ENCODE peak calls at places on chromosomes 4 and X, in seven cellular contexts. Q is central memory CD4-positive, alpha-beta T cell; C is HEK293T; A is HT1080; T is activated T-cell treated with anti-CD3 and anti-CD28 coated beads for 1 hour; G is GM12865; L is D341Med. H is an unnamed sample.

GRCh38 chr4:139188648-139189416 is 11.8 kb upstream of the ELF2 start:
- DNase-seq in G (no peak), T (no peak), L (no peak), A (peak; percentile 24), C (no peak), Q (no peak), H (no peak)

GRCh38 chr4:33625762-33626161 is 2618.6 kb downstream of the ARAP2 start:
- DNase-seq in L (peak; percentile 39), Q (no peak), T (no peak), A (peak; percentile 11), C (no peak), G (no peak), H (no peak)

GRCh38 chr4:18227880-18228279 is 206.3 kb upstream of the LCORL start:
- DNase-seq in T (no peak), A (no peak), G (no peak), L (peak; percentile 59), Q (no peak), C (no peak), H (no peak)

GRCh38 chr4:122045533-122045932 is 93.7 kb upstream of the TRPC3 start:
- DNase-seq in L (peak; percentile 41), A (peak; percentile 96), C (peak; percentile 36), T (no peak), G (no peak), Q (no peak), H (no peak)

GRCh38 chr4:7111441-7111840 is 43.6 kb upstream of the GRPEL1 start:
- DNase-seq in G (no peak), C (no peak), A (no peak), L (no peak), T (no peak), Q (no peak), H (no peak)

GRCh38 chrX:87961471-87961870 is 443.9 kb downstream of the KLHL4 start:
- DNase-seq in T (no peak), C (no peak), Q (no peak), A (no peak), G (no peak), L (no peak), H (no peak)

GRCh38 chr4:185792384-185793146 is 19.4 kb downstream of the SORBS2 start:
- DNase-seq in L (no peak), G (no peak), T (no peak), A (peak; percentile 91), Q (no peak), C (no peak), H (no peak)

GRCh38 chr4:71607780-71608673 is 175.9 kb downstream of the GC start:
- DNase-seq in G (no peak), C (no peak), Q (no peak), T (no peak), A (peak; percentile 85), L (no peak), H (no peak)

GRCh38 chr4:133802741-133803140 is 398.8 kb downstream of the PABPC4L start:
- DNase-seq in L (no peak), T (no peak), G (no peak), Q (no peak), C (no peak), A (peak; percentile 42), H (no peak)

GRCh38 chr4:82248903-82249632 is 124.7 kb downstream of the HNRNPD start:
- DNase-seq in A (no peak), L (no peak), Q (no peak), C (no peak), G (no peak), T (no peak), H (peak; percentile 2)

GRCh38 chr4:5361968-5362367 is 310.7 kb downstream of the STK32B start:
- DNase-seq in T (no peak), L (no peak), C (no peak), G (peak; percentile 19), Q (no peak), A (no peak), H (peak; percentile 0)

GRCh38 chr4:54959656-54960055 is 165.7 kb downstream of the KDR start:
- DNase-seq in A (no peak), G (no peak), C (no peak), Q (no peak), T (no peak), L (no peak), H (no peak)

GRCh38 chrX:39969099-39969825 is 128.5 kb downstream of the BCOR start:
- DNase-seq in Q (no peak), A (no peak), G (no peak), C (peak; percentile 72), L (no peak), T (peak; percentile 14), H (peak; percentile 25)

GRCh38 chr4:183240581-183241321 is 79.3 kb downstream of the CLDN22 start:
- DNase-seq in Q (no peak), A (no peak), L (no peak), T (no peak), G (no peak), C (no peak), H (no peak)

GRCh38 chr4:70838400-70838971 is 1.2 kb downstream of the GRSF1 start:
- DNase-seq in L (peak; percentile 28), G (no peak), C (no peak), T (no peak), Q (no peak), A (no peak), H (no peak)

GRCh38 chrX:71911731-71912050 is 1.0 kb downstream of the NHSL2 start:
- DNase-seq in A (no peak), C (no peak), Q (no peak), G (no peak), L (no peak), T (no peak), H (no peak)

GRCh38 chrX:49268702-49269009 is 937 bp upstream of the PPP1R3F start:
- DNase-seq in L (no peak), T (no peak), Q (no peak), A (no peak), C (no peak), G (no peak), H (no peak)

GRCh38 chr4:162201673-162202072 is 37.9 kb upstream of the FSTL5 start:
- DNase-seq in Q (no peak), G (no peak), L (no peak), C (no peak), A (peak; percentile 56), T (no peak), H (no peak)

GRCh38 chrX:25544641-25545040 is 528.9 kb upstream of the ARX start:
- DNase-seq in T (no peak), A (peak; percentile 50), G (no peak), C (no peak), Q (no peak), L (no peak), H (no peak)

GRCh38 chrX:42708222-42708621 is 69.7 kb downstream of the PPP1R2C start:
- DNase-seq in C (no peak), L (no peak), A (no peak), Q (no peak), G (no peak), T (no peak), H (no peak)

GRCh38 chrX:12999422-12999821 is 24.5 kb downstream of the TMSB4X start:
- DNase-seq in C (no peak), G (peak; percentile 83), Q (peak; percentile 56), A (no peak), L (no peak), T (no peak), H (peak; percentile 55)

GRCh38 chr4:155119006-155119405 is 89.4 kb upstream of the NPY2R start:
- DNase-seq in C (no peak), Q (no peak), A (no peak), T (no peak), G (no peak), L (no peak), H (no peak)

GRCh38 chrX:138858438-138858837 is 146.9 kb upstream of the FGF13 start:
- DNase-seq in G (no peak), Q (no peak), L (no peak), A (peak; percentile 75), C (no peak), T (no peak), H (no peak)

GRCh38 chr4:175413561-175413960 is 398.5 kb downstream of the GPM6A start:
- DNase-seq in C (no peak), G (no peak), L (no peak), A (peak; percentile 58), Q (no peak), T (no peak), H (no peak)

GRCh38 chr4:112370466-112370865 is 73.3 kb downstream of the ALPK1 start:
- DNase-seq in A (no peak), G (no peak), T (no peak), C (no peak), Q (no peak), L (no peak), H (no peak)

GRCh38 chr4:81550005-81550896 is 78.5 kb upstream of the RASGEF1B start:
- DNase-seq in Q (no peak), T (no peak), C (no peak), L (no peak), A (no peak), G (no peak), H (no peak)

GRCh38 chr4:48388504-48389154 is 47.3 kb downstream of the SLAIN2 start:
- DNase-seq in Q (no peak), L (no peak), C (no peak), T (no peak), G (no peak), A (no peak), H (no peak)

GRCh38 chr4:181684310-181684709 is 558.9 kb upstream of the TENM3 start:
- DNase-seq in L (no peak), G (no peak), A (no peak), C (no peak), T (no peak), Q (no peak), H (no peak)

GRCh38 chr4:141657550-141657949 is 21.2 kb downstream of the IL15 start:
- DNase-seq in A (no peak), T (no peak), G (no peak), L (no peak), C (no peak), Q (no peak), H (no peak)

H was measured in CD4-positive, CD25-positive, alpha-beta regulatory T cell.